ENCODE peak calls at places on chromosomes 1 and 21, in nine cellular contexts. D, F, T, B, K, I, L, Y and C are unnamed samples.

GRCh38 chr1:223250632-223251015 is 107.6 kb upstream of the TLR5 start:
- DNase-seq in D (peak; percentile 1), F (no peak), T (no peak), B (no peak), K (no peak), I (no peak), L (no peak), Y (no peak), C (no peak)

GRCh38 chr1:43947890-43948437 is 1.2 kb downstream of the IPO13 start:
- DNase-seq in D (no peak), F (no peak), T (peak; percentile 55), B (no peak), K (no peak), I (no peak), L (no peak), Y (no peak), C (no peak)

GRCh38 chr1:65265296-65266271 is 43.8 kb upstream of the DNAJC6 start:
- DNase-seq in D (peak; percentile 15), F (peak; percentile 41), T (peak; percentile 69), B (peak; percentile 69), K (peak; percentile 31), I (peak; percentile 28), L (no peak), Y (no peak), C (peak; percentile 64)

GRCh38 chr1:156276532-156276931 is 6.1 kb downstream of the SMG5 start:
- DNase-seq in D (no peak), F (no peak), T (no peak), B (no peak), K (no peak), I (no peak), L (no peak), Y (no peak), C (no peak)

GRCh38 chr1:231165371-231165770 is 3.5 kb downstream of the TRIM67 start:
- DNase-seq in D (no peak), F (no peak), T (no peak), B (no peak), K (no peak), I (no peak), L (no peak), Y (no peak), C (no peak)

GRCh38 chr1:24329797-24330543 is 10.8 kb downstream of the GRHL3 start:
- DNase-seq in D (no peak), F (no peak), T (no peak), B (no peak), K (no peak), I (peak; percentile 31), L (no peak), Y (no peak), C (no peak)

GRCh38 chr1:201793306-201793925 is 35.5 kb upstream of the IPO9 start:
- DNase-seq in D (no peak), F (no peak), T (no peak), B (no peak), K (no peak), I (no peak), L (no peak), Y (no peak), C (no peak)

GRCh38 chr1:8815582-8816285 is 1.7 kb downstream of the RERE start:
- DNase-seq in D (no peak), F (no peak), T (peak; percentile 91), B (peak; percentile 45), K (no peak), I (no peak), L (peak; percentile 32), Y (no peak), C (no peak)

GRCh38 chr1:201252833-201253810 is 30.2 kb upstream of the PKP1 start:
- DNase-seq in D (no peak), F (no peak), T (no peak), B (no peak), K (no peak), I (no peak), L (no peak), Y (no peak), C (no peak)

GRCh38 chr1:9022773-9023172 is 3.5 kb downstream of the SLC2A7 start:
- DNase-seq in D (no peak), F (no peak), T (no peak), B (no peak), K (no peak), I (no peak), L (no peak), Y (no peak), C (no peak)

GRCh38 chr1:34858901-34859441 is 578 bp downstream of the SMIM12 start:
- DNase-seq in D (peak; percentile 50), F (no peak), T (no peak), B (no peak), K (peak; percentile 28), I (no peak), L (peak; percentile 18), Y (no peak), C (peak; percentile 10)

GRCh38 chr1:200873671-200874397 is 1.1 kb downstream of the GPR25 start:
- DNase-seq in D (no peak), F (no peak), T (no peak), B (no peak), K (no peak), I (no peak), L (no peak), Y (no peak), C (no peak)

GRCh38 chr1:16249838-16250241 is 12.9 kb upstream of the CPLANE2 start:
- DNase-seq in D (no peak), F (no peak), T (no peak), B (no peak), K (peak; percentile 71), I (no peak), L (no peak), Y (no peak), C (no peak)

GRCh38 chr1:33897092-33897725 is 33.3 kb downstream of the HMGB4 start:
- DNase-seq in D (no peak), F (no peak), T (no peak), B (no peak), K (no peak), I (no peak), L (no peak), Y (no peak), C (no peak)

GRCh38 chr1:43912607-43913006 is 21.0 kb upstream of the ARTN start:
- DNase-seq in D (no peak), F (no peak), T (no peak), B (no peak), K (peak; percentile 49), I (no peak), L (no peak), Y (no peak), C (no peak)

GRCh38 chr1:55547441-55547840 is 332.3 kb upstream of the USP24 start:
- DNase-seq in D (no peak), F (no peak), T (no peak), B (no peak), K (peak; percentile 45), I (no peak), L (no peak), Y (no peak), C (no peak)

GRCh38 chr1:44068442-44068861 is 37.2 kb upstream of the SLC6A9 start:
- DNase-seq in D (no peak), F (no peak), T (peak; percentile 23), B (no peak), K (no peak), I (no peak), L (no peak), Y (no peak), C (no peak)

GRCh38 chr1:244796719-244797406 is 38.6 kb upstream of the COX20 start:
- DNase-seq in D (peak; percentile 62), F (peak; percentile 29), T (peak; percentile 56), B (peak; percentile 51), K (peak; percentile 46), I (peak; percentile 6), L (peak; percentile 53), Y (no peak), C (peak; percentile 39)

GRCh38 chr1:42786097-42786496 is 1.3 kb downstream of the TMEM269 start:
- DNase-seq in D (no peak), F (no peak), T (no peak), B (no peak), K (no peak), I (no peak), L (no peak), Y (no peak), C (no peak)

GRCh38 chr1:209755926-209756607 is at the start of gene TRAF3IP3:
- DNase-seq in D (peak; percentile 83), F (no peak), T (peak; percentile 62), B (no peak), K (no peak), I (no peak), L (no peak), Y (no peak), C (peak; percentile 61)

GRCh38 chr1:79478160-79478559 is 471.6 kb upstream of the ADGRL4 start:
- DNase-seq in D (no peak), F (no peak), T (no peak), B (no peak), K (no peak), I (no peak), L (no peak), Y (no peak), C (no peak)

GRCh38 chr1:20551945-20552727 is at the start of gene FAM43B:
- DNase-seq in D (no peak), F (peak; percentile 49), T (peak; percentile 52), B (peak; percentile 68), K (peak; percentile 67), I (no peak), L (no peak), Y (peak; percentile 86), C (no peak)

GRCh38 chr1:203283597-203283996 is 21.7 kb upstream of the BTG2 start:
- DNase-seq in D (no peak), F (no peak), T (no peak), B (no peak), K (no peak), I (no peak), L (no peak), Y (peak; percentile 12), C (no peak)

GRCh38 chr21:33402011-33402979 is 918 bp upstream of the IFNGR2 start:
- DNase-seq in D (no peak), F (no peak), T (peak; percentile 51), B (peak; percentile 41), K (peak; percentile 73), I (no peak), L (no peak), Y (peak; percentile 85), C (no peak)

GRCh38 chr1:91735266-91735845 is 150.6 kb downstream of the TGFBR3 start:
- DNase-seq in D (no peak), F (no peak), T (no peak), B (no peak), K (no peak), I (no peak), L (no peak), Y (no peak), C (no peak)

GRCh38 chr21:37582613-37583012 is 216.0 kb downstream of the DYRK1A start:
- DNase-seq in D (no peak), F (no peak), T (no peak), B (no peak), K (peak; percentile 21), I (peak; percentile 36), L (peak; percentile 56), Y (no peak), C (no peak)